ENCODE peak calls at places on chromosomes 7 and 10, in six cellular contexts. N is neural progenitor cell, J is OCI-LY7, A is GM23338, X is HCT116, E is MM.1S. H is an unnamed sample.
A peak's percentile ranks its signal among the peaks of the same experiment; 100 is the strongest.

GRCh38 chr7:50531401-50531906 is 33.8 kb downstream of the DDC start:
- DNase-seq in X (peak; percentile 73), N (peak; percentile 46), J (no peak), E (no peak), A (peak; percentile 54), H (peak; percentile 50)

GRCh38 chr10:3354171-3354570 is 181.6 kb upstream of the PITRM1 start:
- DNase-seq in X (no peak), A (no peak), J (no peak), E (no peak), N (no peak), H (no peak)

GRCh38 chr7:44665531-44666213 is 59.2 kb downstream of the OGDH start:
- DNase-seq in J (no peak), X (no peak), N (no peak), A (no peak), E (no peak), H (peak; percentile 91)

GRCh38 chr7:127741764-127742375 is 89.9 kb downstream of the SND1 start:
- DNase-seq in N (no peak), E (no peak), X (no peak), J (no peak), A (no peak), H (no peak)

GRCh38 chr10:73414230-73414981 is 548 bp upstream of the ANXA7 start:
- DNase-seq in N (no peak), J (no peak), A (peak; percentile 30), E (peak; percentile 17), X (no peak), H (peak; percentile 24)

GRCh38 chr7:96870934-96871333 is 134.4 kb upstream of the DLX6 start:
- DNase-seq in E (no peak), J (no peak), X (no peak), N (no peak), A (no peak), H (no peak)

GRCh38 chr7:83689855-83690254 is 40.9 kb upstream of the SEMA3E start:
- DNase-seq in J (no peak), X (no peak), E (no peak), N (no peak), A (no peak), H (no peak)

GRCh38 chr10:96720422-96721206 is at the start of gene PIK3AP1:
- DNase-seq in J (peak; percentile 96), N (peak; percentile 71), X (no peak), A (peak; percentile 75), E (peak; percentile 83), H (peak; percentile 35)

GRCh38 chr10:59524373-59524772 is 162.0 kb upstream of the FAM13C start:
- DNase-seq in E (no peak), N (no peak), X (no peak), A (no peak), J (no peak), H (no peak)

DNA sequence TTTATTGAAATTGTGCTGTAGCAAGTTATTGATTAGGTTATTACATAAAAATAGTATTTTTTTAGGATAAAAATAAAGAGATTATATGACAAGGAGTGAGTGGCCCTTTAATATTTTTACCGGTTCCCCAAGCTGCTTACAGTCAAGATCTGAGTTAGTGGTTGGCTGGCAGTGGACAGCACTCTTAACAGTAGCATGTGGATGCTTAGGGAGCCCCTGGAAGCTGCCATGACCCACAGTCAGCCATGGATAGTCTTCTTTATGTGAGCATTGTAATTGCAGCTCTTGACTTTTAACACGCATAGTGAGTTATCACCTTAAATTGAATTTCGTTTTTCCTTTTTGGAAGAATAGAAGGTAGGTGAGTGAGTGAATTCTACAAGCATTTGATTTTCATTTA is 22.1 kb downstream of the RAB18 start:
- DNase-seq in E (no peak), J (no peak), N (no peak), A (peak; percentile 12), X (no peak), H (peak; percentile 15)
- H3K4me2 ChIP-seq in E (no peak overlapping the region), J (no peak overlapping the region), N (no peak overlapping the region), A (no peak overlapping the region), X (no peak overlapping the region), H (peak overlapping the region; percentile 31)

GRCh38 chr10:31074357-31075065 is 42.8 kb upstream of the ZNF438 start:
- DNase-seq in N (no peak), A (peak; percentile 9), X (no peak), J (no peak), E (no peak), H (no peak)

GRCh38 chr10:31075434-31075833 is 43.8 kb upstream of the ZNF438 start:
- DNase-seq in X (no peak), N (no peak), A (no peak), J (no peak), E (no peak), H (peak; percentile 93)

GRCh38 chr10:31070691-31071090 is 39.0 kb upstream of the ZNF438 start:
- DNase-seq in A (no peak), J (no peak), X (no peak), E (no peak), N (no peak), H (no peak)

GRCh38 chr10:31071232-31071999 is 39.8 kb upstream of the ZNF438 start:
- DNase-seq in J (no peak), X (no peak), A (no peak), E (no peak), N (no peak), H (peak; percentile 72)

DNA sequence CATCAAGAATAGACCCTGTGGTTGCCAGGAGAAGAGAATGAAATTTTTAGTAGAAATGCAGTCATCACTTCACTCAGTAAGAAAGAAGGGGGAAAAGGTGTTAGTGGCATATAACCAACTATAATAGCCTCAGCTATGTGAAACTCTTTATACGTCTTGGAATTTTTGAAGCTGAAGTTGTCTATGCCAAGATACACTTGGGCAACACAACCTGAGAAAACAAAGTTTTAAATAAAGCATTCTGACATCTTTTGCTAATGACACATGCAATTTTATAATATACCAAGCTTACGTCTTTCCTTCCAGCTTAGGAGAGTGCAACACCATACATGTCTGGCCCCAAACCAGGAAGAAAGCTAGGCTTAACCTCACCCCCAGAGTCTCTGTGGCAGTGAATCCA is 40.8 kb upstream of the ZNF438 start:
- DNase-seq in X (no peak), E (no peak), J (no peak), A (no peak), N (no peak), H (no peak)
- TF ChIP-seq EZH2phosphoT487 in X (no peak), E (no peak), J (no peak), A (no peak), N (no peak), H (no peak)

DNA sequence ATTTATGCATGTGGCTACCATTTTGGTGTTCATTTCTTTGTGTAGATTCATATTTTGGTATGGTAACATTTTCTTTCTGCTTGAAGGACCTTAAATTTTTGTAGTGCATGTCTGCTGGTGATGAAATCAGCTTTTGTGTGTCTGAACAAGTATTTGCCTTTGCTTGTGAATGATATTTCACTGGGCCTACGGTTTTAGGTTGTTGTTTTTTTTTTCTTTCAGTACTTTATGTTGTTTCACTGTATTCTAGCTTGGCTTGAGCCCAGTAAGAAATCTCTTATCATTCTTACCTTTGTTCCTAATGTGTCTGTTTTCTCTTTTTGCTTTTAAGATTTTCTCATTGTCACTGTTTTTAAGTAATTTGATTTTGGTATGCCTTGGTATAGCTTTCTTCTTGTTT is 31.9 kb downstream of the SAMD8 start:
- DNase-seq in N (no peak), A (no peak), E (no peak), J (no peak), X (no peak), H (peak; percentile 22)
- H3K79me2 ChIP-seq in N (peaks cover 78% of the 10 kb centered on the region), A (peaks cover 81% of the 10 kb centered on the region), E (peaks cover 11% of the 10 kb centered on the region), J (peaks cover 19% of the 10 kb centered on the region), X (peaks cover 66% of the 10 kb centered on the region), H (peaks cover 100% of the 10 kb centered on the region)

DNA sequence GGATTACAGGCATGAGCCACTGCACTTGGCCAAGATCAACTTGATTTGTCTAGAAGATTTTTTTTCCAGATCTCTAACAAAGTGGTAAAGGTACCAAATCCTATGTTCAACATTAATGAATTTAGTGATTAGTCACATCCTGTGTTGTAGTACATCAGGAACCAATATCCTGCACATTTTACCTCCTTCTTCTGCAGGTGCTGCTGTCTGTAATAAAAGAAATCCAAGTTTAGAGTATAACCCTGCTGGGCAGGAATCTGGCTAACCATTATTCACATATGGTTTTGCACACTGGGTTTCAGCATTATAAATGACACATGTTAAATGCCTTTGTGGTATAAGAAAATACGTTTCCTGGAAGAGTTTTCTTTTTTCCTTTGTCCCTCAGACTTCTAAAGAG is 10.8 kb downstream of the PARD3 start:
- DNase-seq in A (no peak), E (no peak), N (no peak), J (no peak), X (no peak), H (no peak)
- H3K4me2 ChIP-seq in A (no peak overlapping the region), E (no peak overlapping the region), N (no peak overlapping the region), J (no peak overlapping the region), X (peak overlapping the region; percentile 41), H (no peak overlapping the region)

GRCh38 chr7:21960922-21961321 is 15.2 kb upstream of the CDCA7L start:
- DNase-seq in E (no peak), A (no peak), N (no peak), J (no peak), X (no peak), H (peak; percentile 88)
- TF ChIP-seq EZH2phosphoT487 in E (no peak), A (no peak), N (no peak), J (no peak), X (no peak), H (no peak)

DNA sequence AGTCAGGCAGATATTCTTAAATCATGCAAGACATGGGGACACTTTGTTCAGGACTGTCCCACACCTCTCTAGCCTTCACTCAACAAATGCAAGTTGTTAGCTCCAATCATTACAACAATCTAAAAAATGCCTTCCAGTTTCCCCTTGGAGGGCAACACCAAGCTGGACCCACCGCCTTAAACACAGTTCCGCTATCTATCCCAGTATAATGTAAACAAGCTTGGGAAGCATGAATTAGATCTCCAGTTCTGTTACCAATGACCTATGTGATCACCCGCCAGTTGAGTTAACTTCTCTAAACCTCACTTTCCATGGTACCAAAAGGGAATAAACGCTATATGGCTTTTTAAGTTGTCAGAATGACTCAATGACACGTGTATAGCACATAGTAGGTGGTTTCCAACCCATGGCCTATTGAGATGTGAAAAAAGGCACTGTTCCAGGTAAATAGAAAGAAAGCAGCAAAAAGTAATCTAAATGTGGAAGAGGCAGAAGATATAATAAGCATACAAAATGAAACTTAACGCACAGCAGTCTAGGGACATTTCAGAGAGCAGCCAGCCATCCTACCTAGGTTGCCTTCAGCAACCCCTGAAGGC is 2.4 kb upstream of the REEP3 start:
- DNase-seq in E (no peak), N (no peak), X (no peak), J (no peak), A (no peak), H (no peak)
- H3K79me2 ChIP-seq in E (peaks cover 92% of the 10 kb centered on the region), N (peaks cover 92% of the 10 kb centered on the region), X (peaks cover 91% of the 10 kb centered on the region), J (peaks cover 81% of the 10 kb centered on the region), A (peaks cover 74% of the 10 kb centered on the region), H (peaks cover 91% of the 10 kb centered on the region)

GRCh38 chr10:132229096-132229495 is 42.3 kb downstream of the DPYSL4 start:
- DNase-seq in E (no peak), N (no peak), X (no peak), J (no peak), A (no peak), H (no peak)
- H3K4me2 ChIP-seq in E (no peak overlapping the region), N (no peak overlapping the region), X (no peak overlapping the region), J (no peak overlapping the region), A (no peak overlapping the region), H (no peak overlapping the region)

H was measured in GM23248.